ENCODE peak calls at places on chromosome 21, in five cellular contexts. One of them, this sample, is unnamed.

GRCh38 chr21:15352009-15352408 is 287.2 kb upstream of the NRIP1 start:
- DNase-seq in suprapubic skin: no peak
- DNase-seq in breast epithelium: no peak
- DNase-seq in GM12892: no peak
- DNase-seq in vagina: no peak
- DNase-seq in this sample: no peak

GRCh38 chr21:26835027-26835713 is 10.0 kb downstream of the ADAMTS1 start:
- DNase-seq in suprapubic skin: no peak
- DNase-seq in breast epithelium: no peak
- DNase-seq in GM12892: no peak
- DNase-seq in vagina: no peak
- DNase-seq in this sample: no peak

GRCh38 chr21:34526618-34527290 is 14.7 kb upstream of the KCNE1 start:
- DNase-seq in suprapubic skin: peak
- DNase-seq in breast epithelium: peak
- DNase-seq in GM12892: no peak
- DNase-seq in vagina: peak
- DNase-seq in this sample: peak

GRCh38 chr21:42156690-42157605 is 62.0 kb upstream of the ABCG1 start:
- DNase-seq in suprapubic skin: peak
- DNase-seq in breast epithelium: peak
- DNase-seq in GM12892: no peak
- DNase-seq in vagina: peak
- DNase-seq in this sample: peak

GRCh38 chr21:26709090-26709489 is 136.0 kb upstream of the CYYR1 start:
- DNase-seq in suprapubic skin: no peak
- DNase-seq in breast epithelium: no peak
- DNase-seq in GM12892: no peak
- DNase-seq in vagina: no peak
- DNase-seq in this sample: no peak

GRCh38 chr21:33894736-33895288 is 20.8 kb downstream of the ATP5PO start:
- DNase-seq in suprapubic skin: peak
- DNase-seq in breast epithelium: peak
- DNase-seq in GM12892: peak
- DNase-seq in vagina: no peak
- DNase-seq in this sample: peak

GRCh38 chr21:34935868-34936267 is 113.2 kb downstream of the RUNX1 start:
- DNase-seq in suprapubic skin: no peak
- DNase-seq in breast epithelium: no peak
- DNase-seq in GM12892: no peak
- DNase-seq in vagina: no peak
- DNase-seq in this sample: no peak

GRCh38 chr21:33825898-33826297 is 89.7 kb downstream of the ATP5PO start:
- DNase-seq in suprapubic skin: no peak
- DNase-seq in breast epithelium: no peak
- DNase-seq in GM12892: no peak
- DNase-seq in vagina: no peak
- DNase-seq in this sample: no peak

GRCh38 chr21:35170244-35170756 is 121.2 kb upstream of the RUNX1 start:
- DNase-seq in suprapubic skin: no peak
- DNase-seq in breast epithelium: no peak
- DNase-seq in GM12892: no peak
- DNase-seq in vagina: no peak
- DNase-seq in this sample: no peak

GRCh38 chr21:43024737-43025136 is 50.4 kb downstream of the PKNOX1 start:
- DNase-seq in suprapubic skin: no peak
- DNase-seq in breast epithelium: no peak
- DNase-seq in GM12892: no peak
- DNase-seq in vagina: no peak
- DNase-seq in this sample: no peak

GRCh38 chr21:15134711-15135110 is 69.9 kb upstream of the NRIP1 start:
- DNase-seq in suprapubic skin: no peak
- DNase-seq in breast epithelium: no peak
- DNase-seq in GM12892: no peak
- DNase-seq in vagina: no peak
- DNase-seq in this sample: no peak

GRCh38 chr21:45227735-45228134 is 60.0 kb downstream of the POFUT2 start:
- DNase-seq in suprapubic skin: no peak
- DNase-seq in breast epithelium: no peak
- DNase-seq in GM12892: no peak
- DNase-seq in vagina: peak
- DNase-seq in this sample: no peak
- TF ChIP-seq POLR2AphosphoS5 in suprapubic skin: no peak
- TF ChIP-seq POLR2AphosphoS5 in breast epithelium: no peak
- TF ChIP-seq POLR2AphosphoS5 in GM12892: no peak
- TF ChIP-seq POLR2AphosphoS5 in vagina: no peak
- TF ChIP-seq POLR2AphosphoS5 in this sample: no peak

GRCh38 chr21:45033791-45034555 is 40.4 kb upstream of the ADARB1 start:
- DNase-seq in suprapubic skin: no peak
- DNase-seq in breast epithelium: no peak
- DNase-seq in GM12892: no peak
- DNase-seq in vagina: no peak
- DNase-seq in this sample: no peak
- TF ChIP-seq POLR2A in suprapubic skin: no peak
- TF ChIP-seq POLR2A in breast epithelium: no peak
- TF ChIP-seq POLR2A in GM12892: no peak
- TF ChIP-seq POLR2A in vagina: no peak
- TF ChIP-seq POLR2A in this sample: no peak

DNA sequence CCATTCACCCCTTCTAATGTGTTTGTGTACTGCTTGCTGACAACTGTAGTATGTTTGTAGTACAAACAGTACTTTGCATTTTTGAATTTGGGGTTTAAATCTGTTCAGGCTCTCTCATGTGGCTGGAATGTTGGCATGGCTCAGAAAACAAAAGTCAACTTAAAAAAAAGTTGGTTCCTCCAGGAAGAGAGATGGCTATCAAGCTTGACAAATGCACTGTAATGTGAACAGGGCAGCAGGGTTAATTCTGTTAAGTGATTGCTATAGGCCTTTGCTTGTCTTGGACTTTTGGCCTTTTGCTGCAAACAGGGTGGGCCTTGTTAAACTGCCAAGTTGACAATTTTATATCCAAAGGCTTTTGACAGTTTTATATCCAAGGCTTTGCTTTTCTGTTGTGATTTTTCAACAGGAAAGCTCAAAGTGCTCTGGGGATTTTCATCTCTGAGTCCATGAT is 169.8 kb downstream of the LTN1 start:
- DNase-seq in suprapubic skin: no peak
- DNase-seq in breast epithelium: no peak
- DNase-seq in GM12892: no peak
- DNase-seq in vagina: no peak
- DNase-seq in this sample: peak
- TF ChIP-seq POLR2AphosphoS5 in suprapubic skin: no peak
- TF ChIP-seq POLR2AphosphoS5 in breast epithelium: no peak
- TF ChIP-seq POLR2AphosphoS5 in GM12892: no peak
- TF ChIP-seq POLR2AphosphoS5 in vagina: peak
- TF ChIP-seq POLR2AphosphoS5 in this sample: peak

DNA sequence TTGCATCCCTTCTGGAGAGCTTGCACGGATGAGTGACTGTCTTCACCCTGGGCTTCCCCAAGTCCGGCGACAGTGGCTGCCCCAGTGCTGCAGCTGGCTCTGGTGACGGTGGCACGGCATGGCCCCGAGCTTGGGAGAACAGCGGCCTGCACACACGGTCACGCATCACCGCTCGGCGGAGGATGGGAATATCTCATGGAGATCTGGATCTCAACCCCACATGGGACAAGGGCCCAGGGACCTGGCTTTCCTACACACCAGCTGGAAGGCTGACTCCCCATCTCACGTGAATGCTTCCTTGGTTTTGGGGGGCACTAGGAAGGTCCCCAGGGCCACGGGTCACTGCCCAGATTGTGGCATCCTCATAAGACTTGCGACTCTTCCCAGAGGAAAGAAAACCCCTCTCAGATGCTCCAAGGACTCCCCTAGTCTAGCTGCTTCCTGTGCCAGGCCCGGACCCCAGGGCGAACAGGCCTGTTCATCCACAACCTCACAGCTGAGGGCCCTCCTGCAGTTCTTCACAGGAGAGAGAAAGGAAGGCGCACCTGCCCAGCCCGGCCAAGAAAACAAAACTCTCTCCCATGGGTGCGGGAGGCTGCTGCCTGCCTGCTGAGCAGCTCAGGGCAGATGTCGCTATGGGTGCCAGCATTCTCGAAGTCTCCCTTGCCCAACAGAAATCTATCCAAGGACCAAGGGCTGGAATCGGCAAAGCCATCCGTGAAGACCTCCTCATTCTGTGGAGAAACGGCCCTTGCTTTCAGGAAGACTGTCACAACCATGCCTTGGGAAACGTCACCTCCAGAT is 9.9 kb downstream of the CFAP410 start:
- DNase-seq in suprapubic skin: no peak
- DNase-seq in breast epithelium: no peak
- DNase-seq in GM12892: no peak
- DNase-seq in vagina: no peak
- DNase-seq in this sample: no peak
- TF ChIP-seq POLR2A in suprapubic skin: no peak
- TF ChIP-seq POLR2A in breast epithelium: no peak
- TF ChIP-seq POLR2A in GM12892: no peak
- TF ChIP-seq POLR2A in vagina: no peak
- TF ChIP-seq POLR2A in this sample: no peak

GRCh38 chr21:31151682-31152081 is 113.4 kb upstream of the KRTAP19-8 start:
- DNase-seq in suprapubic skin: no peak
- DNase-seq in breast epithelium: no peak
- DNase-seq in GM12892: no peak
- DNase-seq in vagina: no peak
- DNase-seq in this sample: no peak
- TF ChIP-seq POLR2AphosphoS5 in suprapubic skin: no peak
- TF ChIP-seq POLR2AphosphoS5 in breast epithelium: no peak
- TF ChIP-seq POLR2AphosphoS5 in GM12892: no peak
- TF ChIP-seq POLR2AphosphoS5 in vagina: peak
- TF ChIP-seq POLR2AphosphoS5 in this sample: peak

GRCh38 chr21:37511848-37512247 is 145.3 kb downstream of the DYRK1A start:
- DNase-seq in suprapubic skin: no peak
- DNase-seq in breast epithelium: no peak
- DNase-seq in GM12892: no peak
- DNase-seq in vagina: no peak
- DNase-seq in this sample: no peak

GRCh38 chr21:37516998-37517397 is 150.4 kb downstream of the DYRK1A start:
- DNase-seq in suprapubic skin: no peak
- DNase-seq in breast epithelium: no peak
- DNase-seq in GM12892: no peak
- DNase-seq in vagina: no peak
- DNase-seq in this sample: no peak

GRCh38 chr21:37513383-37513782 is 146.8 kb downstream of the DYRK1A start:
- DNase-seq in suprapubic skin: no peak
- DNase-seq in breast epithelium: no peak
- DNase-seq in GM12892: no peak
- DNase-seq in vagina: no peak
- DNase-seq in this sample: no peak

GRCh38 chr21:37509802-37510393 is 143.3 kb downstream of the DYRK1A start:
- DNase-seq in suprapubic skin: no peak
- DNase-seq in breast epithelium: no peak
- DNase-seq in GM12892: no peak
- DNase-seq in vagina: no peak
- DNase-seq in this sample: no peak

DNA sequence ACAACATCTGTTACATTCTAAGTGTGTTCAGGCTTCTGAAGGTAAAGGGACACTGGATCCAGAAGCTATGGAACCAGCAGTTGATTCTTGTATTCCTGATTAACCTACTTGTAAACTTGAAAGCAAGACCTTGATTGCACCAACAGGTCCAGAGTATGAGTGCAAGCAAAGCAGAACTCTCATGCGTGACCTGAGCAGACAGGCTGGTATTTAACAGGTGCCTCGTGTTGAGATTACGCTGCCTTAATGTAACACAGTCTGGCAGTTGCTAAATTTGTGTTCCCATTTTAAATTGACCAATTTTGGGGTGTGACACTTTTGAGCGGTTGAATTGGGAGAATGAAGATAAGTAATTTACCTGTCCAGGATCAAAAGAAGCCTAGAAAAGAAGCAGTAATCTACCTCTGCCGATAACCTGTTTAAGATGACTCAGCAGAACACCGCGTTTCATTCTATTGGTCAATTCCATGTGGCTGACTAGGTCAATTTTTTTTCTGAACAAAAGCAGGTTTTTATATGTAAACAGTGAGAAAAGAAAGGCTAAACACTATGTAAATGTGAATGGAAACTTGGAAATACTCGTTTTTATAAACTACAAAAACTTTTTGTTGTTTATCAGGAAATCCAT is 147.6 kb downstream of the DYRK1A start:
- DNase-seq in suprapubic skin: no peak
- DNase-seq in breast epithelium: no peak
- DNase-seq in GM12892: no peak
- DNase-seq in vagina: no peak
- DNase-seq in this sample: no peak
- TF ChIP-seq POLR2A in suprapubic skin: no peak
- TF ChIP-seq POLR2A in breast epithelium: no peak
- TF ChIP-seq POLR2A in GM12892: no peak
- TF ChIP-seq POLR2A in vagina: no peak
- TF ChIP-seq POLR2A in this sample: no peak

GRCh38 chr21:37072988-37073416 is at the start of the genes PIGP and TTC3:
- DNase-seq in suprapubic skin: peak
- DNase-seq in breast epithelium: peak
- DNase-seq in GM12892: peak
- DNase-seq in vagina: peak
- DNase-seq in this sample: peak

GRCh38 chr21:37072239-37072987 is 458 bp downstream of the PIGP start:
- DNase-seq in suprapubic skin: peak
- DNase-seq in breast epithelium: peak
- DNase-seq in GM12892: peak
- DNase-seq in vagina: peak
- DNase-seq in this sample: peak

GRCh38 chr21:37074546-37074945 is 1.5 kb downstream of the TTC3 start:
- DNase-seq in suprapubic skin: no peak
- DNase-seq in breast epithelium: no peak
- DNase-seq in GM12892: no peak
- DNase-seq in vagina: no peak
- DNase-seq in this sample: no peak

GRCh38 chr21:37074195-37074510 is 1.1 kb downstream of the TTC3 start:
- DNase-seq in suprapubic skin: no peak
- DNase-seq in breast epithelium: no peak
- DNase-seq in GM12892: no peak
- DNase-seq in vagina: no peak
- DNase-seq in this sample: no peak

DNA sequence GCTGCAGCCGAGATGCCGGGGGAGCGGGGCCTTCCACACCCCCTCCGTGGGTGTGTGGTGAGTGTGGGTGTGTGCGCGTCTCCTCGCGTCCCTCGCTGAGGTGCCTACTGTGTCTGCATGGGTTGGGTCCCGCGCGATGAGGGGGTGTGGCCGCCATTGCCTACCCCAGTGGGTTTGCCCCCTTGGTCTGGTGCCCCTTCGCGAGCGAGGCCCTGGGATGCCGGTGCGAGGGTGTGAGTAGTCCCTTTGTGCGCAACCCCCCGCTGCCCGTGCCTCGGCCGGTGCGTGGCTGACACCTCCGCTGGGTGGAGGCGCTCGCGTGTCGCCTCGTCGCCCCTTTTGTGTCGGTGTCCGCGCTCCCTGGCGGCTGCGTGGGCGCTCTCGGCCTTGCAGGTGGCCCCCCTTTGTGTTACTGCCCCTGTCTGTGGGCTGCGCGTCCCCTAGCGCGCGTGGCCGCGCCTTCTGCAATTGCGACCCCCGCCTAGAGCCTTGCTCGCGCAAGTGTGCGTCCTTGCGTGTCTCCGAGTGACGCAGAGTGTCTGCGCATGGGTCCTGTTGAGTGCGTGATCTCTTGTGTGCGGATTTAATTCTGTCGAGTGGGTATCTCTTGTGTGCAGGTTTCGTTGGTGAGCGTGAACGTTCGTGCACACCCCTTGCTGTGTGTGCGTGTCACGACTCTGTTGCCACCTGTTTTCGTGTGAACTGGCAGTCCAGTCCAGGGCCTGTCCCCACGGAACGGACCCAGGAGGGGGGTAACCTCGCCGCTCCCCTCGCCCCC is 552 bp downstream of the TTC3 start:
- DNase-seq in suprapubic skin: peak
- DNase-seq in breast epithelium: peak
- DNase-seq in GM12892: no peak
- DNase-seq in vagina: peak
- DNase-seq in this sample: peak
- TF ChIP-seq POLR2AphosphoS5 in suprapubic skin: no peak
- TF ChIP-seq POLR2AphosphoS5 in breast epithelium: peak
- TF ChIP-seq POLR2AphosphoS5 in GM12892: no peak
- TF ChIP-seq POLR2AphosphoS5 in vagina: no peak
- TF ChIP-seq POLR2AphosphoS5 in this sample: no peak